ENCODE peak calls at places on chromosomes 12 and 14, in four cellular contexts. H is MCF 10A, U is heart right ventricle, R is NCI-H1092. E is an unnamed sample.

GRCh38 chr14:39558525-39558924 is 126.3 kb upstream of the FBXO33 start:
- DNase-seq in H (no peak), U (no peak), R (no peak), E (no peak)

GRCh38 chr12:67690656-67691055 is 42.1 kb downstream of the DYRK2 start:
- DNase-seq in H (no peak), U (no peak), R (no peak), E (peak)

GRCh38 chr14:99750746-99751450 is 42.3 kb upstream of the EML1 start:
- DNase-seq in H (no peak), U (no peak), R (no peak), E (no peak)

GRCh38 chr14:73426877-73427276 is 31.5 kb downstream of the NUMB start:
- DNase-seq in H (no peak), U (no peak), R (no peak), E (no peak)

GRCh38 chr12:27777141-27777540 is 2.9 kb upstream of the KLHL42 start:
- DNase-seq in H (no peak), U (no peak), R (no peak), E (no peak)

GRCh38 chr12:124852911-124853441 is 10.7 kb downstream of the SCARB1 start:
- DNase-seq in H (no peak), U (no peak), R (no peak), E (no peak)

GRCh38 chr12:53219116-53219955 is 12.3 kb upstream of the ITGB7 start:
- DNase-seq in H (peak), U (peak), R (no peak), E (no peak)

GRCh38 chr12:113641426-113641825 is 169.8 kb upstream of the LHX5 start:
- DNase-seq in H (no peak), U (no peak), R (no peak), E (no peak)

GRCh38 chr12:113287146-113287898 is 47.6 kb downstream of the SLC8B1 start:
- DNase-seq in H (no peak), U (no peak), R (no peak), E (no peak)

GRCh38 chr12:91704446-91704845 is 441.2 kb downstream of the BTG1 start:
- DNase-seq in H (peak), U (no peak), R (peak), E (peak)

GRCh38 chr12:53782093-53782703 is 30.4 kb upstream of the CISTR start:
- DNase-seq in H (peak), U (no peak), R (no peak), E (no peak)

GRCh38 chr14:93207468-93208308 is 632 bp downstream of the UBR7 start:
- DNase-seq in H (peak), U (no peak), R (peak), E (no peak)

GRCh38 chr12:28586481-28586880 is 396.2 kb downstream of the CCDC91 start:
- DNase-seq in H (no peak), U (no peak), R (no peak), E (no peak)

E was measured in retinal pigment epithelial cell.